ENCODE peak calls at places on chromosomes 4 and X, in seven cellular contexts. One of them, this sample, is unnamed.

GRCh38 chrX:100654256-100654655 is 10.3 kb downstream of the SRPX2 start:
- DNase-seq in pancreas: no peak
- DNase-seq in fibroblast of lung: no peak
- DNase-seq in left lung: no peak
- DNase-seq in heart right ventricle: no peak
- DNase-seq in ascending aorta: no peak
- DNase-seq in PC-9: no peak
- DNase-seq in this sample: no peak

GRCh38 chr4:106565727-106566126 is 197.1 kb upstream of the GIMD1 start:
- DNase-seq in pancreas: no peak
- DNase-seq in fibroblast of lung: peak
- DNase-seq in left lung: no peak
- DNase-seq in heart right ventricle: no peak
- DNase-seq in ascending aorta: no peak
- DNase-seq in PC-9: no peak
- DNase-seq in this sample: no peak

GRCh38 chr4:148004228-148004813 is 272.4 kb downstream of the ARHGAP10 start:
- DNase-seq in pancreas: no peak
- DNase-seq in fibroblast of lung: no peak
- DNase-seq in left lung: peak
- DNase-seq in heart right ventricle: peak
- DNase-seq in ascending aorta: no peak
- DNase-seq in PC-9: no peak
- DNase-seq in this sample: no peak

GRCh38 chr4:2791518-2792395 is 1.1 kb upstream of the SH3BP2 start:
- DNase-seq in pancreas: peak
- DNase-seq in fibroblast of lung: no peak
- DNase-seq in left lung: peak
- DNase-seq in heart right ventricle: no peak
- DNase-seq in ascending aorta: no peak
- DNase-seq in PC-9: no peak
- DNase-seq in this sample: no peak

GRCh38 chrX:1542994-1543725 is 6.2 kb upstream of the P2RY8 start:
- DNase-seq in pancreas: no peak
- DNase-seq in fibroblast of lung: no peak
- DNase-seq in left lung: no peak
- DNase-seq in heart right ventricle: no peak
- DNase-seq in ascending aorta: no peak
- DNase-seq in PC-9: no peak
- DNase-seq in this sample: no peak

GRCh38 chrX:149522914-149523313 is 17.8 kb upstream of the IDS start:
- DNase-seq in pancreas: no peak
- DNase-seq in fibroblast of lung: no peak
- DNase-seq in left lung: no peak
- DNase-seq in heart right ventricle: no peak
- DNase-seq in ascending aorta: no peak
- DNase-seq in PC-9: no peak
- DNase-seq in this sample: no peak

GRCh38 chr4:149264093-149264733 is 551.4 kb downstream of the IQCM start:
- DNase-seq in pancreas: no peak
- DNase-seq in fibroblast of lung: peak
- DNase-seq in left lung: no peak
- DNase-seq in heart right ventricle: peak
- DNase-seq in ascending aorta: no peak
- DNase-seq in PC-9: no peak
- DNase-seq in this sample: peak

GRCh38 chrX:115504167-115504566 is 56.8 kb upstream of the PLS3 start:
- DNase-seq in pancreas: no peak
- DNase-seq in fibroblast of lung: no peak
- DNase-seq in left lung: no peak
- DNase-seq in heart right ventricle: no peak
- DNase-seq in ascending aorta: no peak
- DNase-seq in PC-9: no peak
- DNase-seq in this sample: no peak

GRCh38 chr4:112327950-112328349 is 30.8 kb downstream of the ALPK1 start:
- DNase-seq in pancreas: no peak
- DNase-seq in fibroblast of lung: peak
- DNase-seq in left lung: no peak
- DNase-seq in heart right ventricle: no peak
- DNase-seq in ascending aorta: no peak
- DNase-seq in PC-9: peak
- DNase-seq in this sample: no peak
- TF ChIP-seq CTCF in pancreas: peak
- TF ChIP-seq CTCF in fibroblast of lung: peak
- TF ChIP-seq CTCF in left lung: no peak
- TF ChIP-seq CTCF in heart right ventricle: peak
- TF ChIP-seq CTCF in ascending aorta: peak
- TF ChIP-seq CTCF in PC-9: peak
- TF ChIP-seq CTCF in this sample: peak

DNA sequence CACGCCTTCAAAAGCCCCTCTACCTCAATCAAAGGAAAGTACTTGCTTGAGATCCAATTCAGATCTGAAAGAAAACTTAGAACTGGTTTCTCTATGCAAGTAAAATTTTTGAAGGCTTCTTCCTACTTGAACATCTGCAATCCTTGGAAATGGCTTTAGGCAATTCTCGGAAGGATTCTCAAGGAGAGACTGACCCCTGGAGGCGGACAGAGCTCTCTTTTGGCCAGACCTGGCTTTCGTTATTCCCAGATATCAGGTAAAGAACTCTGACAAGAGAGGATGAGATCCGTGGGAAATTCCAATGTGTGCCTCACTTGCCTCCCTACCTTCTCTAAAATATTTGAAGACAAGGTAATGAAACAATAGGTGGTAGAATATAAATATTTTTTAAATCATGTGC is 670.3 kb upstream of the FAM241A start:
- DNase-seq in pancreas: no peak
- DNase-seq in fibroblast of lung: peak
- DNase-seq in left lung: no peak
- DNase-seq in heart right ventricle: peak
- DNase-seq in ascending aorta: no peak
- DNase-seq in PC-9: no peak
- DNase-seq in this sample: peak
- TF ChIP-seq CTCF in pancreas: no peak
- TF ChIP-seq CTCF in fibroblast of lung: peak
- TF ChIP-seq CTCF in left lung: no peak
- TF ChIP-seq CTCF in heart right ventricle: peak
- TF ChIP-seq CTCF in ascending aorta: peak
- TF ChIP-seq CTCF in PC-9: peak
- TF ChIP-seq CTCF in this sample: peak

DNA sequence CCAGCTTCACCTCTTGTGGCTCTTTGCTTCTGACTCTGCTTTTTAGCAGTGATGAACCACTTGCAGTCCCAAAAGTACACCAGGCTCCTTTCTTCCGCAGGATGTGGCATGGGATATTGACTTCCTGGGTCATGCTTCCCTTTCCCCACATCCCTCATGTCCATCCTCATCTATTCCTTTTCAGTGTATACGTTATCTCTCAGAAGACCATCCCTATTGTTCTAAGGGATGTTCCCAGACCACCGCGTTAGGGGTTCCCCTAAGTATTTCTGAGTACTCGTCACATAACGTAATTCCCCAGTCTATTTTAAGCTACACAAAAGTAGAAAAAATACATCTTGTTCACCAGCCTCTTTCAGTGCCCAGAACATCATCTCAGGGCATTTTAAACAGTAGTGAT is 71.1 kb upstream of the NLGN4X start:
- DNase-seq in pancreas: no peak
- DNase-seq in fibroblast of lung: no peak
- DNase-seq in left lung: no peak
- DNase-seq in heart right ventricle: no peak
- DNase-seq in ascending aorta: no peak
- DNase-seq in PC-9: no peak
- DNase-seq in this sample: no peak
- TF ChIP-seq CTCF in pancreas: no peak
- TF ChIP-seq CTCF in fibroblast of lung: no peak
- TF ChIP-seq CTCF in left lung: no peak
- TF ChIP-seq CTCF in heart right ventricle: no peak
- TF ChIP-seq CTCF in ascending aorta: no peak
- TF ChIP-seq CTCF in PC-9: no peak
- TF ChIP-seq CTCF in this sample: no peak

GRCh38 chr4:185106353-185106752 is 36.7 kb upstream of the SLC25A4 start:
- DNase-seq in pancreas: no peak
- DNase-seq in fibroblast of lung: no peak
- DNase-seq in left lung: no peak
- DNase-seq in heart right ventricle: no peak
- DNase-seq in ascending aorta: no peak
- DNase-seq in PC-9: no peak
- DNase-seq in this sample: no peak
- TF ChIP-seq CTCF in pancreas: no peak
- TF ChIP-seq CTCF in fibroblast of lung: no peak
- TF ChIP-seq CTCF in left lung: no peak
- TF ChIP-seq CTCF in heart right ventricle: no peak
- TF ChIP-seq CTCF in ascending aorta: no peak
- TF ChIP-seq CTCF in PC-9: no peak
- TF ChIP-seq CTCF in this sample: no peak

GRCh38 chr4:22962186-22962786 is 269.5 kb downstream of the GBA3 start:
- DNase-seq in pancreas: no peak
- DNase-seq in fibroblast of lung: peak
- DNase-seq in left lung: no peak
- DNase-seq in heart right ventricle: no peak
- DNase-seq in ascending aorta: no peak
- DNase-seq in PC-9: no peak
- DNase-seq in this sample: peak
- TF ChIP-seq CTCF in pancreas: peak
- TF ChIP-seq CTCF in fibroblast of lung: peak
- TF ChIP-seq CTCF in left lung: no peak
- TF ChIP-seq CTCF in heart right ventricle: peak
- TF ChIP-seq CTCF in ascending aorta: no peak
- TF ChIP-seq CTCF in PC-9: peak
- TF ChIP-seq CTCF in this sample: peak

GRCh38 chr4:10143171-10143570 is 26.6 kb upstream of the WDR1 start:
- DNase-seq in pancreas: no peak
- DNase-seq in fibroblast of lung: no peak
- DNase-seq in left lung: no peak
- DNase-seq in heart right ventricle: no peak
- DNase-seq in ascending aorta: no peak
- DNase-seq in PC-9: no peak
- DNase-seq in this sample: no peak

GRCh38 chr4:10144479-10144878 is 27.9 kb upstream of the WDR1 start:
- DNase-seq in pancreas: no peak
- DNase-seq in fibroblast of lung: no peak
- DNase-seq in left lung: no peak
- DNase-seq in heart right ventricle: no peak
- DNase-seq in ascending aorta: no peak
- DNase-seq in PC-9: no peak
- DNase-seq in this sample: no peak

GRCh38 chr4:10139518-10139917 is 22.9 kb upstream of the WDR1 start:
- DNase-seq in pancreas: no peak
- DNase-seq in fibroblast of lung: no peak
- DNase-seq in left lung: no peak
- DNase-seq in heart right ventricle: no peak
- DNase-seq in ascending aorta: no peak
- DNase-seq in PC-9: no peak
- DNase-seq in this sample: no peak

GRCh38 chr4:10144971-10145370 is 28.4 kb upstream of the WDR1 start:
- DNase-seq in pancreas: no peak
- DNase-seq in fibroblast of lung: no peak
- DNase-seq in left lung: no peak
- DNase-seq in heart right ventricle: no peak
- DNase-seq in ascending aorta: no peak
- DNase-seq in PC-9: no peak
- DNase-seq in this sample: no peak

GRCh38 chr4:10140866-10141759 is 24.5 kb upstream of the WDR1 start:
- DNase-seq in pancreas: no peak
- DNase-seq in fibroblast of lung: no peak
- DNase-seq in left lung: no peak
- DNase-seq in heart right ventricle: no peak
- DNase-seq in ascending aorta: no peak
- DNase-seq in PC-9: no peak
- DNase-seq in this sample: no peak
- TF ChIP-seq CTCF in pancreas: no peak
- TF ChIP-seq CTCF in fibroblast of lung: no peak
- TF ChIP-seq CTCF in left lung: no peak
- TF ChIP-seq CTCF in heart right ventricle: no peak
- TF ChIP-seq CTCF in ascending aorta: no peak
- TF ChIP-seq CTCF in PC-9: no peak
- TF ChIP-seq CTCF in this sample: no peak

GRCh38 chr4:1050486-1051213 is 39.2 kb downstream of the FGFRL1 start:
- DNase-seq in pancreas: peak
- DNase-seq in fibroblast of lung: no peak
- DNase-seq in left lung: peak
- DNase-seq in heart right ventricle: no peak
- DNase-seq in ascending aorta: no peak
- DNase-seq in PC-9: no peak
- DNase-seq in this sample: no peak
- TF ChIP-seq CTCF in pancreas: no peak
- TF ChIP-seq CTCF in fibroblast of lung: peak
- TF ChIP-seq CTCF in left lung: no peak
- TF ChIP-seq CTCF in heart right ventricle: no peak
- TF ChIP-seq CTCF in ascending aorta: peak
- TF ChIP-seq CTCF in PC-9: no peak
- TF ChIP-seq CTCF in this sample: peak

GRCh38 chrX:134294548-134294947 is 57.6 kb downstream of the CCDC160 start:
- DNase-seq in pancreas: no peak
- DNase-seq in fibroblast of lung: no peak
- DNase-seq in left lung: no peak
- DNase-seq in heart right ventricle: no peak
- DNase-seq in ascending aorta: no peak
- DNase-seq in PC-9: no peak
- DNase-seq in this sample: no peak
- TF ChIP-seq CTCF in pancreas: no peak
- TF ChIP-seq CTCF in fibroblast of lung: peak
- TF ChIP-seq CTCF in left lung: no peak
- TF ChIP-seq CTCF in heart right ventricle: no peak
- TF ChIP-seq CTCF in ascending aorta: no peak
- TF ChIP-seq CTCF in PC-9: peak
- TF ChIP-seq CTCF in this sample: peak

DNA sequence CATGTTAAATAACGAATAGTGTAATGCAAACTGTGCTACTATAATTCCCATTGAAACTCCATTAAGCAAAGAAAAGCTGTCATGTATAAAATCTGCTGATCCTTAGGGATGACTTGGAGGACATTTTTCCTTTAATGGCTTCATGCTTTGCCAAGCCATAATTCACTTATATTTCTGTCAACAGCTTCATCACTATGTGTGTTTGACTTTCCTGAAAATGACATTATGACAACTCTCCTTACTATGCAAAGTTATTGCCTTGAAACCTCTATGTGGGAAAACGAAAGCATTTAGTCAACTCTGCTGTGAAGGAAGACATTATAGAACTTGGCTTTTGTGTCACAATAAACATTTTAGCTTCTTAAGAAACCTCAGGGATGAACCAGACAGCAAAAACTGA is 210.5 kb downstream of the GRXCR1 start:
- DNase-seq in pancreas: no peak
- DNase-seq in fibroblast of lung: no peak
- DNase-seq in left lung: no peak
- DNase-seq in heart right ventricle: no peak
- DNase-seq in ascending aorta: no peak
- DNase-seq in PC-9: no peak
- DNase-seq in this sample: no peak
- TF ChIP-seq CTCF in pancreas: no peak
- TF ChIP-seq CTCF in fibroblast of lung: no peak
- TF ChIP-seq CTCF in left lung: no peak
- TF ChIP-seq CTCF in heart right ventricle: no peak
- TF ChIP-seq CTCF in ascending aorta: no peak
- TF ChIP-seq CTCF in PC-9: no peak
- TF ChIP-seq CTCF in this sample: no peak

This sample was measured in neural crest cell.